ENCODE peak calls at places on chromosomes 2 and 18, in ten cellular contexts. R is suprapubic skin, J is right atrium auricular region, G is brain microvascular endothelial cell, F is Panc1, P is aorta, Y is Peyer's patch, D is adrenal gland, B is GM23338, M is body of pancreas. X is an unnamed sample.
A peak's percentile ranks its signal among the peaks of the same experiment; 100 is the strongest.

GRCh38 chr2:45699032-45699658 is 47.7 kb downstream of the PRKCE start:
- DNase-seq in M (no peak), J (no peak), G (peak; percentile 62), D (no peak), R (no peak), P (no peak), Y (no peak), F (peak; percentile 64), B (no peak), X (no peak)

GRCh38 chr2:1559589-1560175 is 146.4 kb downstream of the TPO start:
- DNase-seq in B (no peak), M (no peak), Y (no peak), G (no peak), P (no peak), D (no peak), J (no peak), R (no peak), F (no peak), X (no peak)

GRCh38 chr2:2022941-2023586 is 278.7 kb upstream of the PXDN start:
- DNase-seq in J (no peak), P (no peak), Y (no peak), D (no peak), B (no peak), M (no peak), R (no peak), F (no peak), G (no peak), X (no peak)

GRCh38 chr2:175435012-175435411 is 253.5 kb upstream of the ATP5MC3 start:
- DNase-seq in Y (no peak), M (no peak), R (no peak), B (no peak), J (no peak), G (no peak), F (no peak), D (no peak), P (no peak), X (no peak)

GRCh38 chr2:73892631-73893329 is at the start of gene ACTG2:
- DNase-seq in D (no peak), Y (no peak), P (peak; percentile 74), F (no peak), J (no peak), B (no peak), R (peak; percentile 53), M (no peak), G (peak; percentile 22), X (no peak)

GRCh38 chr2:183070942-183071844 is 7.4 kb upstream of the DUSP19 start:
- DNase-seq in Y (no peak), M (peak; percentile 68), J (no peak), R (no peak), P (peak; percentile 72), D (peak; percentile 23), B (peak; percentile 88), G (peak; percentile 57), F (no peak), X (no peak)

GRCh38 chr2:68463287-68463877 is 3.7 kb downstream of the FBXO48 start:
- DNase-seq in D (no peak), P (no peak), Y (no peak), M (no peak), J (no peak), F (no peak), R (no peak), B (peak; percentile 73), G (no peak), X (no peak)

GRCh38 chr2:133200684-133201421 is 367.4 kb downstream of the NCKAP5 start:
- DNase-seq in M (no peak), D (no peak), G (peak; percentile 98), R (no peak), Y (no peak), F (peak; percentile 24), J (no peak), P (no peak), B (no peak), X (no peak)

GRCh38 chr2:24111407-24111861 is 11.7 kb downstream of the PFN4 start:
- DNase-seq in M (no peak), Y (no peak), D (no peak), R (no peak), P (no peak), B (no peak), F (no peak), G (peak; percentile 27), J (no peak), X (no peak)

GRCh38 chr2:54088191-54088634 is 27.2 kb upstream of the ACYP2 start:
- DNase-seq in P (no peak), Y (no peak), F (no peak), M (no peak), G (no peak), D (no peak), B (no peak), R (no peak), J (no peak), X (no peak)

GRCh38 chr2:148479388-148479787 is 165.2 kb upstream of the EPC2 start:
- DNase-seq in G (no peak), F (no peak), P (no peak), B (no peak), R (no peak), M (no peak), D (no peak), J (no peak), Y (no peak), X (no peak)

GRCh38 chr18:43012951-43013350 is 102.5 kb downstream of the RIT2 start:
- DNase-seq in F (no peak), B (no peak), M (no peak), J (no peak), P (no peak), R (no peak), Y (no peak), D (no peak), G (peak; percentile 13), X (no peak)
- H3K27ac ChIP-seq in F (no peak overlapping the region), B (no peak overlapping the region), M (no peak overlapping the region), J (no peak overlapping the region), P (no peak overlapping the region), R (no peak overlapping the region), Y (no peak overlapping the region), D (no peak overlapping the region), G (peak overlapping the region; percentile 32), X (no peak overlapping the region)

GRCh38 chr18:34977787-34978532 is 63.3 kb upstream of the MAPRE2 start:
- DNase-seq in D (peak; percentile 30), G (peak; percentile 31), P (peak; percentile 72), J (peak; percentile 60), M (peak; percentile 54), Y (peak; percentile 62), B (peak; percentile 84), F (no peak), R (peak; percentile 84), X (peak; percentile 58)

GRCh38 chr18:34976084-34976483 is 65.1 kb upstream of the MAPRE2 start:
- DNase-seq in P (peak; percentile 59), Y (no peak), B (no peak), D (no peak), R (no peak), F (no peak), J (no peak), M (no peak), G (no peak), X (no peak)

GRCh38 chr18:34978533-34978893 is 62.7 kb upstream of the MAPRE2 start:
- DNase-seq in P (no peak), M (no peak), J (no peak), B (no peak), D (no peak), F (no peak), Y (no peak), G (no peak), R (no peak), X (no peak)

GRCh38 chr18:34976899-34977786 is 64.1 kb upstream of the MAPRE2 start:
- DNase-seq in D (peak; percentile 67), B (peak; percentile 92), G (peak; percentile 38), Y (peak; percentile 86), M (peak; percentile 89), F (no peak), P (peak; percentile 89), R (peak; percentile 90), J (peak; percentile 76), X (peak; percentile 83)

GRCh38 chr18:34976534-34976898 is 64.7 kb upstream of the MAPRE2 start:
- DNase-seq in D (no peak), F (no peak), B (no peak), G (no peak), R (no peak), J (peak; percentile 59), M (no peak), Y (no peak), P (no peak), X (no peak)
- H3K27ac ChIP-seq in D (no peak overlapping the region), F (no peak overlapping the region), B (no peak overlapping the region), G (no peak overlapping the region), R (peak overlapping the region; percentile 75), J (peak overlapping the region; percentile 52), M (peak overlapping the region; percentile 89), Y (peak overlapping the region; percentile 81), P (peak overlapping the region; percentile 7), X (no peak overlapping the region)

DNA sequence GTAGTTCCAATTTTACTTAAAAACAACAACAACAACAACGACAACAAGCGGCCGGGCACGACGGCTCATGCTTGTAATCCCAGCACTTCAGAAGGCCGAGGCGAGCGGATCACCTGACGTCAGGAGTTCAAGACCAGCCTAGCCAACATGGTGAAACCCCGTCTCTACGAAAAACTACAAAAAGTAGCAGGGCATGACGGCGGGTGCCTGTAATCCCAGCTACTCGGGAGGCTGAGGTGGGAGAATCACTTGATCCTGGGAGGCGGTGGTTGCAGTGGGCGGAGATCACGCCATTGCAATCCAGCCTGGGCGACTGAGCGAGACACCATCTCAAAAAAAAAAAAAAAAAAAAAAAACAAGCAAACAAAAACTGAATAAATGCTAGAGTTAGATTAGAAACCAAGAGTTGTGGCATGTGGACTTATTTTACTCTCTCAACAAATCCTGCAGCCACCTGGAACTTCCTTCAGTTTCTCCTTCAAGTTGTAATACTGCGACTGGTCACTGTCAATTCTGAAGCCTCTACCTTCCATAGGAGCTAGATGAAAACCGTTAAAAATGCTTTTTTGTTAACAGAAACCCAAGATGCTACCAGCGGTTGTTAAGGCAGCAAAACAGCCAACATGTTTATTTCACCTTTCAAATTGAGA is 1.3 kb downstream of the ATP5F1A start:
- DNase-seq in M (no peak), R (no peak), J (no peak), P (no peak), F (no peak), Y (no peak), B (no peak), D (no peak), G (no peak), X (no peak)
- H3K27ac ChIP-seq in M (peak overlapping the region; percentile 90), R (peak overlapping the region; percentile 94), J (peak overlapping the region; percentile 97), P (no peak overlapping the region), F (peak overlapping the region; percentile 92), Y (peak overlapping the region; percentile 92), B (peak overlapping the region; percentile 34), D (no peak overlapping the region), G (peak overlapping the region; percentile 88), X (peak overlapping the region; percentile 83)

DNA sequence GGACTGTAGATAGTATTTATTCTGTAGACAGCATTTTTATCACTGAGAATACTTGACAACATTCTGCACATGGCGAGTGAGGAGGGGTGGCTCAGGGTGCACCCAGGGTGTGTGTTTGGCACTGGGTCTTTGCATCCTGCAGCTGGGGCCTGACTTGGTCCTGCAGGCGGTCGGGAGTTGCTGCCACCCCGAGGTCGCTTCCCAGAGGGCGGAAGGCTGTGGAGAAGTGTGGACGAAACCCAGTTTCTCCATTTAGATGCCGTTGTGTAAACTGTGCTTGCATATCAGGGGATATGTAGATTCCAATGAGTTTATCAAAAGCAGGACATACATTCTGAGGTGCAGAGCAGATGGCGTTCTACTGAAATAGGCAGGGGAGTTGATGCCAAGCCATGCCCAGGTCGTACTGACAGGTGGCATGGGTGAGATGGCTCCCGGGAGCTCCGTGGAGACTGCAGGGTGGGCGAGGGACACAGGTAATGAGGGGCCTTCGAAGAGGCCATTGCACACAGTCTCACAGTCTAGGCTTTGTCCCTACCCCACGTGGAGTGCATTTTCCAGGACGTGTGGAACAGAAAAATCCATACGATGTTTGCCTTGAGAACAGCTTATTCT is 74.5 kb downstream of the RTP5 start:
- DNase-seq in D (no peak), R (peak; percentile 70), J (no peak), F (no peak), P (no peak), Y (no peak), B (no peak), M (no peak), G (no peak), X (no peak)
- H3K27ac ChIP-seq in D (no peak overlapping the region), R (no peak overlapping the region), J (no peak overlapping the region), F (no peak overlapping the region), P (no peak overlapping the region), Y (no peak overlapping the region), B (no peak overlapping the region), M (no peak overlapping the region), G (no peak overlapping the region), X (no peak overlapping the region)

X was measured in CD8-positive, alpha-beta memory T cell.